ENCODE peak calls at places on chromosomes 16 and 17, in five cellular contexts. One of them, this sample, is unnamed.

GRCh38 chr17:37239690-37240344 is 136.0 kb upstream of the C17orf78 start:
- DNase-seq in cardiac fibroblast: peak
- DNase-seq in aorta: no peak
- DNase-seq in AG09309: no peak
- DNase-seq in NCI-H1105 treated with DMSO at 0.1 percent for 48 hours: peak
- DNase-seq in this sample: no peak

GRCh38 chr17:73827627-73828241 is 183.5 kb upstream of the SDK2 start:
- DNase-seq in cardiac fibroblast: no peak
- DNase-seq in aorta: no peak
- DNase-seq in AG09309: no peak
- DNase-seq in NCI-H1105 treated with DMSO at 0.1 percent for 48 hours: no peak
- DNase-seq in this sample: no peak

GRCh38 chr17:12395733-12396354 is 269.8 kb upstream of the MYOCD start:
- DNase-seq in cardiac fibroblast: peak
- DNase-seq in aorta: no peak
- DNase-seq in AG09309: no peak
- DNase-seq in NCI-H1105 treated with DMSO at 0.1 percent for 48 hours: no peak
- DNase-seq in this sample: no peak

GRCh38 chr16:68760671-68761275 is 23.7 kb downstream of the CDH1 start:
- DNase-seq in cardiac fibroblast: peak
- DNase-seq in aorta: no peak
- DNase-seq in AG09309: no peak
- DNase-seq in NCI-H1105 treated with DMSO at 0.1 percent for 48 hours: no peak
- DNase-seq in this sample: no peak

GRCh38 chr16:73213761-73214480 is 166.0 kb upstream of the ZFHX3 start:
- DNase-seq in cardiac fibroblast: no peak
- DNase-seq in aorta: no peak
- DNase-seq in AG09309: no peak
- DNase-seq in NCI-H1105 treated with DMSO at 0.1 percent for 48 hours: peak
- DNase-seq in this sample: no peak

GRCh38 chr17:46147167-46147749 is 46.0 kb downstream of the KANSL1 start:
- DNase-seq in cardiac fibroblast: no peak
- DNase-seq in aorta: no peak
- DNase-seq in AG09309: no peak
- DNase-seq in NCI-H1105 treated with DMSO at 0.1 percent for 48 hours: no peak
- DNase-seq in this sample: no peak

GRCh38 chr17:59753522-59754467 is 46.3 kb downstream of the VMP1 start:
- DNase-seq in cardiac fibroblast: peak
- DNase-seq in aorta: no peak
- DNase-seq in AG09309: peak
- DNase-seq in NCI-H1105 treated with DMSO at 0.1 percent for 48 hours: peak
- DNase-seq in this sample: no peak

GRCh38 chr17:8846768-8847211 is 20.7 kb downstream of the PIK3R6 start:
- DNase-seq in cardiac fibroblast: peak
- DNase-seq in aorta: no peak
- DNase-seq in AG09309: no peak
- DNase-seq in NCI-H1105 treated with DMSO at 0.1 percent for 48 hours: peak
- DNase-seq in this sample: peak

GRCh38 chr17:80886641-80887573 is 104.7 kb upstream of the CHMP6 start:
- DNase-seq in cardiac fibroblast: no peak
- DNase-seq in aorta: peak
- DNase-seq in AG09309: no peak
- DNase-seq in NCI-H1105 treated with DMSO at 0.1 percent for 48 hours: no peak
- DNase-seq in this sample: no peak

GRCh38 chr16:68370921-68371651 is 60.3 kb downstream of the PRMT7 start:
- DNase-seq in cardiac fibroblast: no peak
- DNase-seq in aorta: no peak
- DNase-seq in AG09309: no peak
- DNase-seq in NCI-H1105 treated with DMSO at 0.1 percent for 48 hours: no peak
- DNase-seq in this sample: no peak

GRCh38 chr16:1019934-1020305 is 38.4 kb downstream of the SOX8 start:
- DNase-seq in cardiac fibroblast: peak
- DNase-seq in aorta: no peak
- DNase-seq in AG09309: no peak
- DNase-seq in NCI-H1105 treated with DMSO at 0.1 percent for 48 hours: no peak
- DNase-seq in this sample: no peak